ENCODE peak calls at places on chromosomes 3 and 15, in five cellular contexts. S, M, W, K and T are unnamed samples.

GRCh38 chr15:25089577-25089976 is 134.8 kb downstream of the SNRPN start:
- DNase-seq in S (no peak), M (no peak), W (no peak), K (no peak), T (no peak)

GRCh38 chr15:64161688-64162477 is 939 bp downstream of the PPIB start:
- DNase-seq in S (no peak), M (no peak), W (no peak), K (no peak), T (no peak)

GRCh38 chr3:127672429-127673190 is at the start of gene ABTB1:
- DNase-seq in S (peak), M (peak), W (peak), K (peak), T (peak)

GRCh38 chr3:196650740-196651311 is 11.3 kb downstream of the NRROS start:
- DNase-seq in S (peak), M (peak), W (peak), K (no peak), T (peak)

GRCh38 chr15:101193063-101193712 is 58.7 kb downstream of the CHSY1 start:
- DNase-seq in S (peak), M (no peak), W (peak), K (no peak), T (no peak)

GRCh38 chr15:98754283-98755022 is 106.1 kb downstream of the IGF1R start:
- DNase-seq in S (no peak), M (no peak), W (peak), K (no peak), T (peak)

GRCh38 chr3:82796765-82797164 is 1035.3 kb upstream of the GBE1 start:
- DNase-seq in S (no peak), M (no peak), W (no peak), K (no peak), T (no peak)

GRCh38 chr3:99846472-99846871 is 28.8 kb downstream of the CMSS1 start:
- DNase-seq in S (no peak), M (no peak), W (peak), K (no peak), T (no peak)

GRCh38 chr3:42236611-42237010 is 29.4 kb downstream of the CCK start:
- DNase-seq in S (no peak), M (no peak), W (no peak), K (no peak), T (no peak)

GRCh38 chr3:188904670-188905069 is 267.1 kb upstream of the TPRG1 start:
- DNase-seq in S (no peak), M (no peak), W (peak), K (no peak), T (no peak)

GRCh38 chr15:67193223-67194009 is 61.0 kb downstream of the AAGAB start:
- DNase-seq in S (no peak), M (no peak), W (no peak), K (no peak), T (no peak)

GRCh38 chr15:83057660-83058376 is 9.2 kb downstream of the BTBD1 start:
- DNase-seq in S (no peak), M (no peak), W (no peak), K (no peak), T (no peak)

GRCh38 chr15:89435346-89435745 is 61.0 kb downstream of the RHCG start:
- DNase-seq in S (no peak), M (no peak), W (no peak), K (no peak), T (no peak)

GRCh38 chr3:68919000-68919399 is 13.3 kb downstream of the TAFA4 start:
- DNase-seq in S (no peak), M (peak), W (no peak), K (no peak), T (no peak)

GRCh38 chr15:71136159-71137137 is 21.2 kb downstream of the THSD4 start:
- DNase-seq in S (no peak), M (peak), W (peak), K (no peak), T (no peak)

GRCh38 chr3:100042144-100042543 is 72.2 kb downstream of the FILIP1L start:
- DNase-seq in S (no peak), M (peak), W (peak), K (no peak), T (no peak)

GRCh38 chr15:90959894-90960293 is 5.2 kb downstream of the RCCD1 start:
- DNase-seq in S (peak), M (peak), W (no peak), K (no peak), T (no peak)

GRCh38 chr3:170999737-171000242 is 26.7 kb downstream of the SLC2A2 start:
- DNase-seq in S (no peak), M (peak), W (peak), K (no peak), T (no peak)

GRCh38 chr3:46899151-46900006 is 21.9 kb downstream of the PTH1R start:
- DNase-seq in S (peak), M (no peak), W (no peak), K (no peak), T (no peak)

GRCh38 chr3:169034401-169034800 is 629.1 kb downstream of the MECOM start:
- DNase-seq in S (no peak), M (peak), W (peak), K (no peak), T (no peak)

GRCh38 chr15:89820651-89821611 is 6.3 kb upstream of the ANPEP start:
- DNase-seq in S (no peak), M (peak), W (peak), K (no peak), T (no peak)

GRCh38 chr3:104989878-104990277 is 376.8 kb upstream of the ALCAM start:
- DNase-seq in S (no peak), M (no peak), W (no peak), K (no peak), T (no peak)